ENCODE peak calls at places on chromosomes 3 and 15, in six cellular contexts. S is dorsolateral prefrontal cortex, H is fibroblast of pulmonary artery, J is right lobe of liver, W is tibial nerve, I is endothelial cell. Y is an unnamed sample.

GRCh38 chr3:184595726-184596125 is 34.1 kb downstream of the EPHB3 start:
- DNase-seq in J (no peak), I (no peak), W (no peak), S (no peak), H (no peak), Y (no peak)

GRCh38 chr15:63504979-63505841 is 817 bp downstream of the USP3 start:
- DNase-seq in W (no peak), I (peak; percentile 50), J (peak; percentile 76), S (no peak), H (peak; percentile 57), Y (peak; percentile 60)

GRCh38 chr3:65627102-65627501 is 411.6 kb downstream of the MAGI1 start:
- DNase-seq in I (no peak), W (no peak), J (no peak), S (no peak), H (no peak), Y (peak; percentile 21)

GRCh38 chr3:130465486-130465885 is 51.5 kb upstream of the COL6A6 start:
- DNase-seq in W (no peak), I (no peak), S (no peak), H (no peak), J (no peak), Y (no peak)

GRCh38 chr15:74038707-74039655 is 43.4 kb downstream of the GOLGA6A start:
- DNase-seq in H (peak; percentile 71), W (no peak), I (no peak), S (no peak), J (no peak), Y (no peak)

GRCh38 chr15:67149068-67149841 is 83.9 kb downstream of the SMAD3 start:
- DNase-seq in J (no peak), W (no peak), S (no peak), I (no peak), H (no peak), Y (no peak)

GRCh38 chr3:150371741-150372254 is 36.3 kb upstream of the TSC22D2 start:
- DNase-seq in J (no peak), I (no peak), W (no peak), H (peak; percentile 99), S (no peak), Y (peak; percentile 96)

GRCh38 chr3:168453623-168454022 is 357.9 kb upstream of the GOLIM4 start:
- DNase-seq in H (no peak), I (no peak), S (no peak), J (no peak), W (no peak), Y (no peak)

GRCh38 chr3:136171097-136171542 is 25.0 kb downstream of the MSL2 start:
- DNase-seq in S (no peak), W (no peak), H (no peak), J (no peak), I (no peak), Y (peak; percentile 18)

GRCh38 chr15:82536409-82537350 is 3.6 kb downstream of the RPS17 start:
- DNase-seq in I (no peak), H (peak; percentile 29), S (no peak), J (no peak), W (no peak), Y (peak; percentile 72)

GRCh38 chr3:190641564-190641963 is 127.7 kb downstream of the IL1RAP start:
- DNase-seq in W (no peak), S (no peak), I (no peak), H (no peak), J (no peak), Y (no peak)

GRCh38 chr3:155339052-155339451 is 45.6 kb upstream of the STRIT1 start:
- DNase-seq in J (no peak), H (no peak), W (no peak), S (no peak), I (no peak), Y (no peak)

GRCh38 chr15:41928637-41929620 is 35.1 kb upstream of the SPTBN5 start:
- DNase-seq in I (no peak), J (no peak), H (no peak), S (no peak), W (no peak), Y (no peak)

GRCh38 chr3:116083686-116084085 is 361.6 kb downstream of the LSAMP start:
- DNase-seq in W (no peak), H (peak; percentile 7), S (no peak), J (no peak), I (no peak), Y (no peak)

GRCh38 chr3:170111147-170111771 is 70.3 kb downstream of the PHC3 start:
- DNase-seq in J (no peak), I (no peak), S (no peak), H (no peak), W (no peak), Y (no peak)

GRCh38 chr15:34608517-34608916 is 25.1 kb upstream of the GOLGA8B start:
- DNase-seq in I (no peak), J (no peak), S (no peak), H (no peak), W (no peak), Y (no peak)

GRCh38 chr15:73530649-73531048 is 87.7 kb downstream of the REC114 start:
- DNase-seq in J (no peak), H (no peak), W (no peak), S (no peak), I (no peak), Y (peak; percentile 18)

GRCh38 chr3:8954938-8955763 is 8.1 kb downstream of the RAD18 start:
- DNase-seq in W (no peak), H (peak; percentile 39), I (no peak), S (no peak), J (no peak), Y (no peak)

GRCh38 chr3:31103623-31104180 is 209.2 kb upstream of the GADL1 start:
- DNase-seq in J (no peak), H (no peak), S (no peak), W (no peak), I (no peak), Y (peak; percentile 14)

GRCh38 chr15:23564798-23565394 is 578 bp upstream of the MKRN3 start:
- DNase-seq in J (no peak), W (no peak), I (no peak), S (no peak), H (peak; percentile 4), Y (no peak)

GRCh38 chr3:177262396-177262795 is 65.1 kb upstream of the TBL1XR1 start:
- DNase-seq in W (no peak), I (no peak), H (no peak), J (no peak), S (no peak), Y (no peak)

GRCh38 chr15:33096134-33096533 is 98.4 kb downstream of the FMN1 start:
- DNase-seq in I (no peak), W (no peak), S (no peak), H (no peak), J (no peak), Y (no peak)

GRCh38 chr15:90291679-90292356 is 26.3 kb downstream of the NGRN start:
- DNase-seq in I (no peak), S (no peak), J (no peak), H (no peak), W (no peak), Y (peak; percentile 69)

GRCh38 chr15:52466716-52467115 is 62.0 kb downstream of the MYO5A start:
- DNase-seq in I (no peak), W (no peak), S (no peak), J (no peak), H (no peak), Y (no peak)

GRCh38 chr3:49804141-49805041 is 1.3 kb downstream of the INKA1 start:
- DNase-seq in J (peak; percentile 57), W (no peak), H (no peak), I (no peak), S (no peak), Y (no peak)

GRCh38 chr15:40844543-40844981 is 714 bp downstream of the SPINT1 start:
- DNase-seq in H (no peak), I (peak; percentile 32), W (no peak), J (no peak), S (no peak), Y (peak; percentile 49)

GRCh38 chr3:23626442-23626841 is 179.3 kb upstream of the UBE2E1 start:
- DNase-seq in I (no peak), W (no peak), S (no peak), H (no peak), J (no peak), Y (no peak)

GRCh38 chr3:137792633-137793271 is 28.6 kb downstream of the SOX14 start:
- DNase-seq in J (no peak), W (no peak), H (peak; percentile 43), S (no peak), I (peak; percentile 57), Y (peak; percentile 49)

GRCh38 chr3:186165331-186165730 is 56.4 kb upstream of the ETV5 start:
- DNase-seq in S (no peak), J (no peak), H (no peak), W (no peak), I (no peak), Y (no peak)

GRCh38 chr3:141051641-141052569 is 758 bp downstream of the SPSB4 start:
- DNase-seq in S (no peak), H (no peak), W (no peak), J (no peak), I (peak; percentile 48), Y (no peak)
- TF ChIP-seq CTCF in S (no peak), H (no peak), W (no peak), J (no peak), I (no peak), Y (no peak)

GRCh38 chr15:70428211-70428822 is 330.6 kb upstream of the TLE3 start:
- DNase-seq in S (no peak), H (no peak), J (no peak), W (no peak), I (no peak), Y (no peak)

GRCh38 chr15:70429323-70429722 is 331.6 kb upstream of the TLE3 start:
- DNase-seq in I (no peak), W (no peak), S (no peak), H (no peak), J (no peak), Y (no peak)

GRCh38 chr15:70426065-70426821 is 328.5 kb upstream of the TLE3 start:
- DNase-seq in W (no peak), H (no peak), I (no peak), J (no peak), S (no peak), Y (peak; percentile 59)

GRCh38 chr15:70427120-70427519 is 329.4 kb upstream of the TLE3 start:
- DNase-seq in W (no peak), J (no peak), H (peak; percentile 8), S (no peak), I (no peak), Y (peak; percentile 45)

GRCh38 chr15:70427531-70428120 is 329.9 kb upstream of the TLE3 start:
- DNase-seq in H (peak; percentile 53), W (no peak), S (no peak), I (no peak), J (no peak), Y (peak; percentile 79)
- TF ChIP-seq CTCF in H (no peak), W (no peak), S (no peak), I (no peak), J (no peak), Y (no peak)

GRCh38 chr3:32239638-32240550 is 1.4 kb downstream of the CMTM8 start:
- DNase-seq in I (peak; percentile 44), J (peak; percentile 70), H (peak; percentile 46), W (no peak), S (no peak), Y (peak; percentile 35)
- TF ChIP-seq CTCF in I (peak; percentile 60), J (peak; percentile 22), H (peak; percentile 53), W (peak; percentile 18), S (no peak), Y (no peak)

DNA sequence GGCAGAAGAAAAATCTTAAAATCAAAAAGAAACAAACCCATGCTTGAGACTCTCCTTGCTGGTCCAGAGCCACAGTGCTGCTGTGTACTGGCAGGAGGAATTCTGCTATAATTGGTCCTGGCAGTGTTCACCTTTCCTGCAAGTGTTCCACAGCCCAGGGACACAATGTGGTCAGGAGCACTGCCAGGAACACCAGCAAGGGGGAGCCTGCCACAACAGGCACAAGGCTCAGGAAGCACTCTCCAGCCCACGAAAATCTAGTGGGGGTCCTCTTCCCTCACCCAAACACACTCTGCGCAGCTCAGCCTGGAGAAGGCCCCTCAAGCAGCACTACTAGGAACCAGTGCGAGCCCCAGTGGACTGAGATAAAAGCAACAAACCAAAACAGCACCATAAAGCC is 92.9 kb downstream of the UBE3A start:
- DNase-seq in J (no peak), I (peak; percentile 43), W (no peak), H (peak; percentile 42), S (peak; percentile 75), Y (peak; percentile 57)
- TF ChIP-seq CTCF in J (peak; percentile 8), I (no peak), W (no peak), H (peak; percentile 43), S (no peak), Y (no peak)